ENCODE peak calls at places on chromosome 9, in five cellular contexts. One of them, this sample, is unnamed.

GRCh38 chr9:5870020-5870339 is 20.7 kb upstream of the MLANA start:
- DNase-seq in retinal pigment epithelial cell: no peak
- DNase-seq in H1: no peak
- DNase-seq in fibroblast of pulmonary artery: no peak
- DNase-seq in upper lobe of left lung: no peak
- DNase-seq in this sample: no peak

GRCh38 chr9:108186996-108187395 is 668.8 kb downstream of the ACTL7B start:
- DNase-seq in retinal pigment epithelial cell: no peak
- DNase-seq in H1: no peak
- DNase-seq in fibroblast of pulmonary artery: peak
- DNase-seq in upper lobe of left lung: no peak
- DNase-seq in this sample: no peak

GRCh38 chr9:19662213-19662612 is 126.6 kb downstream of the SLC24A2 start:
- DNase-seq in retinal pigment epithelial cell: no peak
- DNase-seq in H1: no peak
- DNase-seq in fibroblast of pulmonary artery: no peak
- DNase-seq in upper lobe of left lung: no peak
- DNase-seq in this sample: no peak

GRCh38 chr9:88689509-88689908 is 154.5 kb downstream of the NXNL2 start:
- DNase-seq in retinal pigment epithelial cell: no peak
- DNase-seq in H1: no peak
- DNase-seq in fibroblast of pulmonary artery: no peak
- DNase-seq in upper lobe of left lung: no peak
- DNase-seq in this sample: no peak

GRCh38 chr9:120350596-120350995 is 229.4 kb downstream of the CDK5RAP2 start:
- DNase-seq in retinal pigment epithelial cell: no peak
- DNase-seq in H1: no peak
- DNase-seq in fibroblast of pulmonary artery: no peak
- DNase-seq in upper lobe of left lung: no peak
- DNase-seq in this sample: no peak

GRCh38 chr9:124514125-124514524 is 6.9 kb upstream of the NR5A1 start:
- DNase-seq in retinal pigment epithelial cell: no peak
- DNase-seq in H1: peak
- DNase-seq in fibroblast of pulmonary artery: no peak
- DNase-seq in upper lobe of left lung: no peak
- DNase-seq in this sample: no peak

GRCh38 chr9:37976714-37977477 is 73.0 kb upstream of the SLC25A51 start:
- DNase-seq in retinal pigment epithelial cell: no peak
- DNase-seq in H1: no peak
- DNase-seq in fibroblast of pulmonary artery: peak
- DNase-seq in upper lobe of left lung: no peak
- DNase-seq in this sample: peak

GRCh38 chr9:97703437-97704326 is 6.5 kb upstream of the XPA start:
- DNase-seq in retinal pigment epithelial cell: peak
- DNase-seq in H1: no peak
- DNase-seq in fibroblast of pulmonary artery: peak
- DNase-seq in upper lobe of left lung: no peak
- DNase-seq in this sample: peak

GRCh38 chr9:21609506-21609905 is 127.4 kb upstream of the IFNE start:
- DNase-seq in retinal pigment epithelial cell: no peak
- DNase-seq in H1: no peak
- DNase-seq in fibroblast of pulmonary artery: no peak
- DNase-seq in upper lobe of left lung: no peak
- DNase-seq in this sample: no peak

GRCh38 chr9:286091-286740 is 71.6 kb downstream of the DOCK8 start:
- DNase-seq in retinal pigment epithelial cell: no peak
- DNase-seq in H1: no peak
- DNase-seq in fibroblast of pulmonary artery: no peak
- DNase-seq in upper lobe of left lung: no peak
- DNase-seq in this sample: no peak

GRCh38 chr9:137479315-137479861 is 20.3 kb upstream of the NSMF start:
- DNase-seq in retinal pigment epithelial cell: no peak
- DNase-seq in H1: no peak
- DNase-seq in fibroblast of pulmonary artery: no peak
- DNase-seq in upper lobe of left lung: no peak
- DNase-seq in this sample: peak

GRCh38 chr9:79145442-79145841 is 426.3 kb upstream of the TLE4 start:
- DNase-seq in retinal pigment epithelial cell: no peak
- DNase-seq in H1: no peak
- DNase-seq in fibroblast of pulmonary artery: no peak
- DNase-seq in upper lobe of left lung: no peak
- DNase-seq in this sample: no peak

GRCh38 chr9:89536618-89537017 is 38.7 kb upstream of the SEMA4D start:
- DNase-seq in retinal pigment epithelial cell: no peak
- DNase-seq in H1: no peak
- DNase-seq in fibroblast of pulmonary artery: no peak
- DNase-seq in upper lobe of left lung: no peak
- DNase-seq in this sample: no peak

GRCh38 chr9:69674741-69675438 is 2.7 kb upstream of the APBA1 start:
- DNase-seq in retinal pigment epithelial cell: peak
- DNase-seq in H1: no peak
- DNase-seq in fibroblast of pulmonary artery: peak
- DNase-seq in upper lobe of left lung: no peak
- DNase-seq in this sample: peak

GRCh38 chr9:98488578-98489312 is 220.0 kb downstream of the GABBR2 start:
- DNase-seq in retinal pigment epithelial cell: peak
- DNase-seq in H1: no peak
- DNase-seq in fibroblast of pulmonary artery: peak
- DNase-seq in upper lobe of left lung: peak
- DNase-seq in this sample: peak

GRCh38 chr9:16726718-16727451 is 143.6 kb downstream of the BNC2 start:
- DNase-seq in retinal pigment epithelial cell: peak
- DNase-seq in H1: peak
- DNase-seq in fibroblast of pulmonary artery: peak
- DNase-seq in upper lobe of left lung: peak
- DNase-seq in this sample: peak

GRCh38 chr9:36995927-36996471 is 38.1 kb downstream of the PAX5 start:
- DNase-seq in retinal pigment epithelial cell: no peak
- DNase-seq in H1: peak
- DNase-seq in fibroblast of pulmonary artery: peak
- DNase-seq in upper lobe of left lung: peak
- DNase-seq in this sample: peak

GRCh38 chr9:109401169-109401989 is 80.5 kb upstream of the EPB41L4B start:
- DNase-seq in retinal pigment epithelial cell: peak
- DNase-seq in H1: peak
- DNase-seq in fibroblast of pulmonary artery: peak
- DNase-seq in upper lobe of left lung: peak
- DNase-seq in this sample: peak

GRCh38 chr9:90727498-90727897 is 74.1 kb upstream of the SYK start:
- DNase-seq in retinal pigment epithelial cell: no peak
- DNase-seq in H1: no peak
- DNase-seq in fibroblast of pulmonary artery: no peak
- DNase-seq in upper lobe of left lung: no peak
- DNase-seq in this sample: no peak

GRCh38 chr9:90729351-90729750 is 72.3 kb upstream of the SYK start:
- DNase-seq in retinal pigment epithelial cell: no peak
- DNase-seq in H1: no peak
- DNase-seq in fibroblast of pulmonary artery: no peak
- DNase-seq in upper lobe of left lung: no peak
- DNase-seq in this sample: no peak

GRCh38 chr9:90724112-90724511 is 77.5 kb upstream of the SYK start:
- DNase-seq in retinal pigment epithelial cell: no peak
- DNase-seq in H1: no peak
- DNase-seq in fibroblast of pulmonary artery: no peak
- DNase-seq in upper lobe of left lung: no peak
- DNase-seq in this sample: no peak

GRCh38 chr9:90724880-90725279 is 76.7 kb upstream of the SYK start:
- DNase-seq in retinal pigment epithelial cell: no peak
- DNase-seq in H1: no peak
- DNase-seq in fibroblast of pulmonary artery: no peak
- DNase-seq in upper lobe of left lung: no peak
- DNase-seq in this sample: no peak

DNA sequence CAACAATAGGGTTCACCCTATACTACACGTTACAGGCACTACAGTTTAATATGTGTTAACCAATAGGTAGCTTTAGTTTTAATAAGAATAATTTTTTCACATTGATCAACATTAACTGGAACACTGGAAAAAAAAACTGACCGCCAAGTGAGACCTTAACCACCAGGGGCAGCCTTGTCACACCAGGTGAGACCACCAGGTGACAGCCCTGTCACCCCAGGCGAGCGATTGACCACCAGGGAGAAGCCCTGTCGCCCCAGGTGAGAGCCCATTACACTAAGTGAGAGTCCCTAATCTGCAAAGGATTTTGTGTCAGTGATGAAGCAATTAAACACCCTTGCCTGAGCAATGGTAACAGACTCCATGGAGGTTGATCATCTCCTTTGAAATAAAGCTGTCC is 75.4 kb upstream of the SYK start:
- DNase-seq in retinal pigment epithelial cell: no peak
- DNase-seq in H1: peak
- DNase-seq in fibroblast of pulmonary artery: no peak
- DNase-seq in upper lobe of left lung: no peak
- DNase-seq in this sample: no peak
- TF ChIP-seq CTCF in retinal pigment epithelial cell: no peak
- TF ChIP-seq CTCF in H1: peak
- TF ChIP-seq CTCF in fibroblast of pulmonary artery: no peak
- TF ChIP-seq CTCF in upper lobe of left lung: no peak
- TF ChIP-seq CTCF in this sample: no peak

GRCh38 chr9:114096041-114096511 is 3.0 kb downstream of the KIF12 start:
- DNase-seq in retinal pigment epithelial cell: no peak
- DNase-seq in H1: peak
- DNase-seq in fibroblast of pulmonary artery: no peak
- DNase-seq in upper lobe of left lung: no peak
- DNase-seq in this sample: no peak
- TF ChIP-seq CTCF in retinal pigment epithelial cell: peak
- TF ChIP-seq CTCF in H1: peak
- TF ChIP-seq CTCF in fibroblast of pulmonary artery: peak
- TF ChIP-seq CTCF in upper lobe of left lung: no peak
- TF ChIP-seq CTCF in this sample: peak

GRCh38 chr9:121734465-121734864 is 83.0 kb downstream of the DAB2IP start:
- DNase-seq in retinal pigment epithelial cell: no peak
- DNase-seq in H1: no peak
- DNase-seq in fibroblast of pulmonary artery: no peak
- DNase-seq in upper lobe of left lung: no peak
- DNase-seq in this sample: peak

GRCh38 chr9:121735792-121736130 is 84.3 kb downstream of the DAB2IP start:
- DNase-seq in retinal pigment epithelial cell: no peak
- DNase-seq in H1: no peak
- DNase-seq in fibroblast of pulmonary artery: no peak
- DNase-seq in upper lobe of left lung: no peak
- DNase-seq in this sample: no peak

GRCh38 chr9:121736147-121736721 is 84.8 kb downstream of the DAB2IP start:
- DNase-seq in retinal pigment epithelial cell: no peak
- DNase-seq in H1: peak
- DNase-seq in fibroblast of pulmonary artery: peak
- DNase-seq in upper lobe of left lung: peak
- DNase-seq in this sample: no peak

GRCh38 chr9:121736964-121737462 is 85.6 kb downstream of the DAB2IP start:
- DNase-seq in retinal pigment epithelial cell: no peak
- DNase-seq in H1: peak
- DNase-seq in fibroblast of pulmonary artery: no peak
- DNase-seq in upper lobe of left lung: peak
- DNase-seq in this sample: no peak

DNA sequence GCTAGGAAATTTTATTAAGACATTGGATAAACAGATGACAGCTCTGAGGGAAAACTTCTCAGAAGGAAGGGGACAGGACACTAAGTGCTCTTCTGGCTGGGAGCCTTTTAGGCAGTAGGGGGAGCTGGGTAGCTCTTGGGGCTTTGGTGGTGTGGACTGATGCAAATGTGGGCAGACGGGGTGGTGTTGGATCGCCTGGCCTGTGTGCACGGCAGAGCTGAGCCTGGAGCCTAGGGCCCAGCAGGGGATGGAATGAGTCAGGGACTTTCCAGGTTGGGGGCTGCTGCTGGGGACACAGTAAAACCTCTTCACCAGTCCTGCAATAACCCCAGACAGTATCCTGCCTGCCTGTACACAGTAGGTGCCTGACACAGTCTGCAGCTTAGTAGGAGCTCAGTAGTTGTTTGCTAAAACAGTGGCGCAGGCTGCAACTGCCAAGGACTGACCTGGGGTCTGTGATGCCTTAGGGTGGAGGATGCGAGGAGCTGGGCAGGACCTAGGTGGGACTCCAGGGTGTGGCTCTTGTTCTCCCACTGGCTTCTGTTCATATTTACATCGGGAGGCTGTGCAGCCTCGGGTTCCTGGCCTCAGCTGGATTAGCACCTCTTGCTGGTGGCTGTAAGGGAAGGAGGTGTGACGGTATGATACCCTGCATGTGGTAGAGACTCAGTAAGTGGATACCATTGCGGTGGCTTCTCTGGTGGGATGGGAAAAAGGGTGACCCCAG is 83.8 kb downstream of the DAB2IP start:
- DNase-seq in retinal pigment epithelial cell: no peak
- DNase-seq in H1: peak
- DNase-seq in fibroblast of pulmonary artery: peak
- DNase-seq in upper lobe of left lung: no peak
- DNase-seq in this sample: peak
- TF ChIP-seq CTCF in retinal pigment epithelial cell: peak
- TF ChIP-seq CTCF in H1: peak
- TF ChIP-seq CTCF in fibroblast of pulmonary artery: peak
- TF ChIP-seq CTCF in upper lobe of left lung: peak
- TF ChIP-seq CTCF in this sample: peak

DNA sequence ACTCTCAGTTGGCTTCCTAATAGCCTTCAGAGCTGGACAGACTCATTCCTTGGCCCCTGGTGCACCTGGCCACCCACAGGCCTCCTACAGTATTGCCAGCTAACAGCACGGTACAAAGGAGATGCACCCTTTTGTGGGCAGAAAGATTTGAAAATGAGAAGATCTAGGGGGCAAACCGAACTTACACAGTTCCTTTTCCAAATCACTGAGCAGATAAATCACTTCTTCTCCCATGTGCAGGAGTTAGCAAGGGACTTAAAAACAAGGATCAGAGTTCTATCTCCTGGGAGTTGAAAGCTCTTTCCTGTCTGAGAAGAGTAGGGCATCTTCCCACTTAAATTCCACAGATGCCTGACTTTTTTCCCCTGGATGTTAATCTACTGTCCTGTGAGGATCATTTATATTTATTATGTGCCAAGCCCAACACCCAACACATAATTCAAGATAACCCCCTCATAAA is 207.4 kb upstream of the DAPK1 start:
- DNase-seq in retinal pigment epithelial cell: no peak
- DNase-seq in H1: no peak
- DNase-seq in fibroblast of pulmonary artery: peak
- DNase-seq in upper lobe of left lung: no peak
- DNase-seq in this sample: peak
- TF ChIP-seq CTCF in retinal pigment epithelial cell: peak
- TF ChIP-seq CTCF in H1: peak
- TF ChIP-seq CTCF in fibroblast of pulmonary artery: peak
- TF ChIP-seq CTCF in upper lobe of left lung: no peak
- TF ChIP-seq CTCF in this sample: peak

GRCh38 chr9:8362250-8362649 is 562.7 kb upstream of the DMAC1 start:
- DNase-seq in retinal pigment epithelial cell: no peak
- DNase-seq in H1: no peak
- DNase-seq in fibroblast of pulmonary artery: no peak
- DNase-seq in upper lobe of left lung: no peak
- DNase-seq in this sample: no peak

GRCh38 chr9:8365029-8365428 is 565.5 kb upstream of the DMAC1 start:
- DNase-seq in retinal pigment epithelial cell: peak
- DNase-seq in H1: no peak
- DNase-seq in fibroblast of pulmonary artery: peak
- DNase-seq in upper lobe of left lung: no peak
- DNase-seq in this sample: no peak

GRCh38 chr9:8364021-8364782 is 564.6 kb upstream of the DMAC1 start:
- DNase-seq in retinal pigment epithelial cell: no peak
- DNase-seq in H1: no peak
- DNase-seq in fibroblast of pulmonary artery: no peak
- DNase-seq in upper lobe of left lung: no peak
- DNase-seq in this sample: no peak

GRCh38 chr9:8365466-8366160 is 566.0 kb upstream of the DMAC1 start:
- DNase-seq in retinal pigment epithelial cell: no peak
- DNase-seq in H1: no peak
- DNase-seq in fibroblast of pulmonary artery: peak
- DNase-seq in upper lobe of left lung: no peak
- DNase-seq in this sample: no peak

GRCh38 chr9:8366161-8366926 is 566.8 kb upstream of the DMAC1 start:
- DNase-seq in retinal pigment epithelial cell: peak
- DNase-seq in H1: no peak
- DNase-seq in fibroblast of pulmonary artery: peak
- DNase-seq in upper lobe of left lung: no peak
- DNase-seq in this sample: no peak
- TF ChIP-seq CTCF in retinal pigment epithelial cell: no peak
- TF ChIP-seq CTCF in H1: no peak
- TF ChIP-seq CTCF in fibroblast of pulmonary artery: no peak
- TF ChIP-seq CTCF in upper lobe of left lung: no peak
- TF ChIP-seq CTCF in this sample: no peak

This sample was measured in HFFc6.